ENCODE peak calls at places on chromosomes 16 and 17, in five cellular contexts. One of them, this sample, is unnamed.

GRCh38 chr16:27724491-27724878 is 174.5 kb downstream of the KATNIP start:
- DNase-seq in endothelial cell: no peak
- DNase-seq in dorsolateral prefrontal cortex: no peak
- DNase-seq in activated T-helper 1 cell treated with anti-CD3 and anti-CD28 coated beads, Interleukin-12 subunit alpha, Interleukin-12 subunit beta, Interleukin-2, Interleukin-4 antibody, amounts not matched to agents 30 ng/mL and 10 ng/mL and 1 ng/mL, durations not matched to agents 14 hours and 24 hours and 36 hours: no peak
- DNase-seq in A172: no peak
- DNase-seq in this sample: no peak

GRCh38 chr17:58088624-58089023 is 5.4 kb downstream of the DYNLL2 start:
- DNase-seq in endothelial cell: no peak
- DNase-seq in dorsolateral prefrontal cortex: no peak
- DNase-seq in activated T-helper 1 cell treated with anti-CD3 and anti-CD28 coated beads, Interleukin-12 subunit alpha, Interleukin-12 subunit beta, Interleukin-2, Interleukin-4 antibody, amounts not matched to agents 30 ng/mL and 10 ng/mL and 1 ng/mL, durations not matched to agents 14 hours and 24 hours and 36 hours: no peak
- DNase-seq in A172: no peak
- DNase-seq in this sample: no peak

GRCh38 chr17:80948961-80949450 is 42.6 kb upstream of the CHMP6 start:
- DNase-seq in endothelial cell: no peak
- DNase-seq in dorsolateral prefrontal cortex: no peak
- DNase-seq in activated T-helper 1 cell treated with anti-CD3 and anti-CD28 coated beads, Interleukin-12 subunit alpha, Interleukin-12 subunit beta, Interleukin-2, Interleukin-4 antibody, amounts not matched to agents 30 ng/mL and 10 ng/mL and 1 ng/mL, durations not matched to agents 14 hours and 24 hours and 36 hours: no peak
- DNase-seq in A172: peak
- DNase-seq in this sample: no peak

GRCh38 chr16:75087040-75087979 is 29.3 kb downstream of the LDHD start:
- DNase-seq in endothelial cell: peak
- DNase-seq in dorsolateral prefrontal cortex: no peak
- DNase-seq in activated T-helper 1 cell treated with anti-CD3 and anti-CD28 coated beads, Interleukin-12 subunit alpha, Interleukin-12 subunit beta, Interleukin-2, Interleukin-4 antibody, amounts not matched to agents 30 ng/mL and 10 ng/mL and 1 ng/mL, durations not matched to agents 14 hours and 24 hours and 36 hours: no peak
- DNase-seq in A172: peak
- DNase-seq in this sample: no peak

GRCh38 chr17:2067048-2067452 is 12.1 kb downstream of the HIC1 start:
- DNase-seq in endothelial cell: no peak
- DNase-seq in dorsolateral prefrontal cortex: no peak
- DNase-seq in activated T-helper 1 cell treated with anti-CD3 and anti-CD28 coated beads, Interleukin-12 subunit alpha, Interleukin-12 subunit beta, Interleukin-2, Interleukin-4 antibody, amounts not matched to agents 30 ng/mL and 10 ng/mL and 1 ng/mL, durations not matched to agents 14 hours and 24 hours and 36 hours: no peak
- DNase-seq in A172: no peak
- DNase-seq in this sample: no peak

GRCh38 chr16:1612320-1613111 is at the start of gene CRAMP1:
- DNase-seq in endothelial cell: peak
- DNase-seq in dorsolateral prefrontal cortex: no peak
- DNase-seq in activated T-helper 1 cell treated with anti-CD3 and anti-CD28 coated beads, Interleukin-12 subunit alpha, Interleukin-12 subunit beta, Interleukin-2, Interleukin-4 antibody, amounts not matched to agents 30 ng/mL and 10 ng/mL and 1 ng/mL, durations not matched to agents 14 hours and 24 hours and 36 hours: no peak
- DNase-seq in A172: no peak
- DNase-seq in this sample: peak

GRCh38 chr17:46818319-46818928 is at the start of gene WNT3:
- DNase-seq in endothelial cell: peak
- DNase-seq in dorsolateral prefrontal cortex: no peak
- DNase-seq in activated T-helper 1 cell treated with anti-CD3 and anti-CD28 coated beads, Interleukin-12 subunit alpha, Interleukin-12 subunit beta, Interleukin-2, Interleukin-4 antibody, amounts not matched to agents 30 ng/mL and 10 ng/mL and 1 ng/mL, durations not matched to agents 14 hours and 24 hours and 36 hours: peak
- DNase-seq in A172: no peak
- DNase-seq in this sample: no peak

GRCh38 chr17:28743243-28744103 is at the start of gene TRAF4:
- DNase-seq in endothelial cell: peak
- DNase-seq in dorsolateral prefrontal cortex: peak
- DNase-seq in activated T-helper 1 cell treated with anti-CD3 and anti-CD28 coated beads, Interleukin-12 subunit alpha, Interleukin-12 subunit beta, Interleukin-2, Interleukin-4 antibody, amounts not matched to agents 30 ng/mL and 10 ng/mL and 1 ng/mL, durations not matched to agents 14 hours and 24 hours and 36 hours: peak
- DNase-seq in A172: peak
- DNase-seq in this sample: peak

GRCh38 chr17:44198721-44199552 is 747 bp downstream of the ATXN7L3 start:
- DNase-seq in endothelial cell: peak
- DNase-seq in dorsolateral prefrontal cortex: no peak
- DNase-seq in activated T-helper 1 cell treated with anti-CD3 and anti-CD28 coated beads, Interleukin-12 subunit alpha, Interleukin-12 subunit beta, Interleukin-2, Interleukin-4 antibody, amounts not matched to agents 30 ng/mL and 10 ng/mL and 1 ng/mL, durations not matched to agents 14 hours and 24 hours and 36 hours: peak
- DNase-seq in A172: no peak
- DNase-seq in this sample: peak

This sample was measured in neuronal stem cell.